ENCODE peak calls at places on chromosome 14, in five cellular contexts. T is naive thymus-derived CD4-positive, alpha-beta T cell; M is Caki2; A is D341Med; B is endothelial cell. Y is an unnamed sample.

GRCh38 chr14:44204061-44204815 is 302.8 kb downstream of the FSCB start:
- DNase-seq in B (no peak), T (no peak), A (no peak), M (no peak), Y (no peak)

GRCh38 chr14:37081220-37081619 is 91.2 kb downstream of the SLC25A21 start:
- DNase-seq in B (no peak), M (peak), T (no peak), A (no peak), Y (no peak)

GRCh38 chr14:80867091-80867490 is 74.4 kb downstream of the CEP128 start:
- DNase-seq in T (no peak), A (no peak), M (no peak), B (no peak), Y (no peak)

GRCh38 chr14:23376477-23377200 is at the start of gene CMTM5:
- DNase-seq in B (no peak), A (peak), M (no peak), T (no peak), Y (no peak)

GRCh38 chr14:34098045-34098984 is 147.4 kb upstream of the EGLN3 start:
- DNase-seq in M (peak), T (no peak), B (peak), A (peak), Y (peak)

GRCh38 chr14:75661499-75661814 is 411 bp downstream of the TTLL5 start:
- DNase-seq in M (no peak), B (no peak), T (no peak), A (no peak), Y (no peak)

GRCh38 chr14:31827325-31827724 is 249.8 kb upstream of the ARHGAP5 start:
- DNase-seq in B (no peak), T (no peak), A (no peak), M (no peak), Y (no peak)

GRCh38 chr14:101733211-101733610 is 28.3 kb upstream of the PPP2R5C start:
- DNase-seq in A (no peak), T (no peak), B (no peak), M (no peak), Y (no peak)

GRCh38 chr14:37709419-37710195 is 114.2 kb downstream of the TTC6 start:
- DNase-seq in T (no peak), M (no peak), A (no peak), B (no peak), Y (no peak)

GRCh38 chr14:56120091-56120632 is 2.0 kb downstream of the PELI2 start:
- DNase-seq in A (no peak), M (no peak), B (peak), T (peak), Y (peak)

GRCh38 chr14:73755434-73756014 is 41.3 kb upstream of the PNMA1 start:
- DNase-seq in M (no peak), T (no peak), A (no peak), B (no peak), Y (peak)

GRCh38 chr14:77201696-77202095 is 20.1 kb downstream of the TMEM63C start:
- DNase-seq in B (no peak), A (no peak), M (no peak), T (no peak), Y (no peak)

GRCh38 chr14:56271988-56272387 is 153.8 kb downstream of the PELI2 start:
- DNase-seq in A (no peak), T (no peak), B (no peak), M (no peak), Y (no peak)

GRCh38 chr14:105026789-105027563 is 6.1 kb upstream of the CDCA4 start:
- DNase-seq in A (no peak), B (no peak), T (no peak), M (peak), Y (peak)

GRCh38 chr14:75551021-75551420 is 27.4 kb upstream of the FLVCR2 start:
- DNase-seq in A (no peak), T (no peak), B (no peak), M (no peak), Y (no peak)

GRCh38 chr14:69682607-69683263 is 71.3 kb downstream of the SUSD6 start:
- DNase-seq in T (no peak), M (no peak), A (no peak), B (no peak), Y (peak)

GRCh38 chr14:91163316-91163715 is 49.4 kb downstream of the DGLUCY start:
- DNase-seq in M (no peak), T (no peak), B (no peak), A (no peak), Y (no peak)

GRCh38 chr14:91636604-91637003 is 95.3 kb downstream of the CATSPERB start:
- DNase-seq in M (no peak), B (no peak), T (no peak), A (no peak), Y (no peak)

GRCh38 chr14:56378474-56378873 is 201.1 kb upstream of the TMEM260 start:
- DNase-seq in T (no peak), B (no peak), M (no peak), A (no peak), Y (no peak)

GRCh38 chr14:91400696-91401095 is 16.9 kb downstream of the CCDC88C start:
- DNase-seq in T (no peak), M (no peak), B (no peak), A (no peak), Y (no peak)

GRCh38 chr14:72868500-72868899 is 25.4 kb downstream of the DPF3 start:
- DNase-seq in B (no peak), M (no peak), T (no peak), A (no peak), Y (no peak)

GRCh38 chr14:72023128-72024042 is 91.2 kb downstream of the RGS6 start:
- DNase-seq in T (no peak), A (no peak), B (no peak), M (no peak), Y (peak)

GRCh38 chr14:99073401-99073800 is 198.6 kb downstream of the BCL11B start:
- DNase-seq in T (no peak), M (no peak), A (no peak), B (no peak), Y (no peak)

GRCh38 chr14:92917041-92917940 is 5.7 kb upstream of the CHGA start:
- DNase-seq in T (no peak), B (no peak), M (no peak), A (peak), Y (no peak)

GRCh38 chr14:63717704-63718103 is 10.2 kb downstream of the SGPP1 start:
- DNase-seq in T (no peak), A (no peak), B (no peak), M (peak), Y (peak)

GRCh38 chr14:98965061-98965460 is 306.9 kb downstream of the BCL11B start:
- DNase-seq in M (no peak), T (no peak), A (no peak), B (no peak), Y (no peak)

GRCh38 chr14:106792543-106792942 is 1266.2 kb downstream of the TMEM121 start:
- DNase-seq in M (no peak), T (no peak), B (no peak), A (no peak), Y (no peak)

GRCh38 chr14:26199599-26200370 is 398.0 kb downstream of the NOVA1 start:
- DNase-seq in M (peak), T (no peak), B (no peak), A (no peak), Y (no peak)

GRCh38 chr14:90398315-90398811 is 1.5 kb downstream of the CALM1 start:
- DNase-seq in T (peak), M (peak), A (no peak), B (no peak), Y (peak)

GRCh38 chr14:88551936-88552565 is 2.8 kb downstream of the PTPN21 start:
- DNase-seq in B (peak), A (peak), M (no peak), T (no peak), Y (peak)

GRCh38 chr14:89293349-89293916 is 123.6 kb downstream of the FOXN3 start:
- DNase-seq in B (no peak), T (no peak), A (no peak), M (no peak), Y (no peak)

GRCh38 chr14:90717916-90718315 is 98.3 kb downstream of the TTC7B start:
- DNase-seq in A (no peak), M (no peak), T (no peak), B (no peak), Y (no peak)